ENCODE peak calls at places on chromosomes 6 and 20, in ten cellular contexts. Y is EL, U is H54, J is NCI-H2081, H is cardiac fibroblast, Q is dermis blood vessel endothelial cell, G is PC-3, P is HS-27A, O is esophagus squamous epithelium, A is AG10803. Z is an unnamed sample.

GRCh38 chr6:3041606-3042005 is 26.7 kb upstream of the RIPK1 start:
- DNase-seq in A (no peak), Y (no peak), P (no peak), O (no peak), G (no peak), H (no peak), Q (peak; percentile 43), J (no peak), U (no peak), Z (no peak)

GRCh38 chr20:46004813-46005505 is 3.7 kb upstream of the MMP9 start:
- DNase-seq in A (no peak), H (no peak), J (no peak), O (no peak), Y (no peak), Q (no peak), U (no peak), G (peak; percentile 77), P (no peak), Z (no peak)

GRCh38 chr6:34514593-34515472 is 41.3 kb downstream of the SPDEF start:
- DNase-seq in P (no peak), O (no peak), J (no peak), Q (peak; percentile 75), H (peak; percentile 87), U (no peak), G (no peak), A (peak; percentile 28), Y (peak; percentile 41), Z (peak; percentile 21)

GRCh38 chr6:101396552-101397173 is 3.2 kb downstream of the GRIK2 start:
- DNase-seq in U (peak; percentile 22), O (no peak), P (no peak), Y (peak; percentile 61), J (no peak), G (peak; percentile 77), Q (peak; percentile 71), H (peak; percentile 69), A (peak; percentile 40), Z (peak; percentile 51)

GRCh38 chr20:15061955-15062354 is 724.5 kb upstream of the FLRT3 start:
- DNase-seq in O (no peak), H (no peak), Q (no peak), J (no peak), U (no peak), P (no peak), Y (no peak), G (peak; percentile 34), A (no peak), Z (no peak)

GRCh38 chr20:52104546-52105044 is 87.0 kb downstream of the ZFP64 start:
- DNase-seq in G (no peak), Y (peak; percentile 39), A (peak; percentile 20), U (peak; percentile 33), J (no peak), P (no peak), O (no peak), H (peak; percentile 12), Q (peak; percentile 41), Z (no peak)

GRCh38 chr20:53728359-53728758 is 134.7 kb upstream of the ZNF217 start:
- DNase-seq in P (no peak), A (no peak), U (no peak), G (no peak), O (no peak), Y (no peak), Q (no peak), H (no peak), J (no peak), Z (no peak)

GRCh38 chr6:121835662-121836061 is 400.2 kb downstream of the GJA1 start:
- DNase-seq in U (no peak), Q (no peak), P (no peak), H (no peak), O (no peak), Y (no peak), G (no peak), J (no peak), A (no peak), Z (no peak)

GRCh38 chr20:15895560-15896084 is 677.6 kb downstream of the KIF16B start:
- DNase-seq in Y (no peak), P (no peak), Q (peak; percentile 2), G (no peak), H (no peak), O (no peak), A (no peak), U (no peak), J (no peak), Z (no peak)

GRCh38 chr6:115882174-115882573 is 178.5 kb downstream of the FRK start:
- DNase-seq in G (peak; percentile 92), Y (no peak), J (no peak), O (no peak), P (no peak), H (no peak), A (no peak), U (no peak), Q (no peak), Z (no peak)

Z was measured in 8988T.